ENCODE peak calls at places on chromosomes 6 and 20, in four cellular contexts. K is NCI-H1694 treated with DMSO at 0.1 percent for 48 hours; F is dorsolateral prefrontal cortex; D is activated T-cell treated with anti-CD3 and anti-CD28 coated beads, Interleukin-2, amount 50 U/mL, for 24 hours. B is an unnamed sample.

GRCh38 chr6:18423426-18423825 is 36.3 kb downstream of the RNF144B start:
- DNase-seq in D (no peak), K (no peak), F (no peak), B (no peak)

GRCh38 chr6:786946-787763 is 94.2 kb upstream of the EXOC2 start:
- DNase-seq in F (no peak), D (no peak), K (peak), B (no peak)

GRCh38 chr6:36230376-36230775 is 33.8 kb downstream of the BRPF3 start:
- DNase-seq in D (no peak), K (no peak), F (no peak), B (no peak)

GRCh38 chr6:144145546-144145945 is 4.8 kb upstream of the STX11 start:
- DNase-seq in F (no peak), K (no peak), D (no peak), B (no peak)

GRCh38 chr6:136774228-136775041 is 17.8 kb downstream of the MAP3K5 start:
- DNase-seq in F (no peak), K (no peak), D (no peak), B (no peak)

GRCh38 chr6:168041928-168042327 is 37.1 kb downstream of the FRMD1 start:
- DNase-seq in K (no peak), D (peak), F (no peak), B (no peak)

GRCh38 chr20:32893878-32894483 is 35.3 kb downstream of the EFCAB8 start:
- DNase-seq in D (no peak), F (no peak), K (no peak), B (no peak)

GRCh38 chr6:148885920-148886845 is 139.4 kb downstream of the UST start:
- DNase-seq in K (no peak), F (no peak), D (no peak), B (no peak)

GRCh38 chr20:8722277-8722928 is 346.5 kb upstream of the PLCB4 start:
- DNase-seq in K (peak), F (no peak), D (no peak), B (no peak)

GRCh38 chr6:78810146-78810545 is 57.2 kb upstream of the IRAK1BP1 start:
- DNase-seq in K (peak), F (no peak), D (no peak), B (no peak)

GRCh38 chr6:41181566-41181965 is 18.6 kb upstream of the TREM2 start:
- DNase-seq in K (no peak), F (no peak), D (no peak), B (no peak)

GRCh38 chr6:16704706-16705402 is 56.4 kb downstream of the ATXN1 start:
- DNase-seq in K (no peak), D (peak), F (no peak), B (no peak)

GRCh38 chr6:17589402-17590116 is 10.5 kb upstream of the FAM8A1 start:
- DNase-seq in F (no peak), K (no peak), D (no peak), B (no peak)

GRCh38 chr20:49575551-49576060 is 7.7 kb upstream of the PTGIS start:
- DNase-seq in D (no peak), F (no peak), K (peak), B (no peak)

GRCh38 chr6:161115468-161115867 is 123.9 kb downstream of the MAP3K4 start:
- DNase-seq in D (no peak), K (no peak), F (no peak), B (no peak)

GRCh38 chr6:121008553-121008952 is 325.7 kb downstream of the TBC1D32 start:
- DNase-seq in D (no peak), F (no peak), K (no peak), B (no peak)

GRCh38 chr6:83505376-83505775 is 7.0 kb upstream of the PRSS35 start:
- DNase-seq in D (no peak), F (no peak), K (no peak), B (no peak)

GRCh38 chr6:23031986-23032385 is 462.6 kb downstream of the HDGFL1 start:
- DNase-seq in F (no peak), D (no peak), K (no peak), B (no peak)

GRCh38 chr6:126176266-126176665 is 163.6 kb upstream of the CENPW start:
- DNase-seq in D (no peak), F (no peak), K (no peak), B (no peak)

GRCh38 chr6:165081944-165082532 is 227.4 kb downstream of the C6orf118 start:
- DNase-seq in F (no peak), K (no peak), D (no peak), B (no peak)

GRCh38 chr6:57310817-57311157 is 6.6 kb upstream of the PRIM2 start:
- DNase-seq in F (no peak), D (no peak), K (no peak), B (no peak)

GRCh38 chr20:57698191-57698866 is 11.5 kb downstream of the PMEPA1 start:
- DNase-seq in D (peak), K (no peak), F (no peak), B (no peak)

GRCh38 chr6:41208439-41209106 is 7.6 kb upstream of the TREML2 start:
- DNase-seq in F (no peak), K (no peak), D (no peak), B (no peak)

GRCh38 chr6:31535538-31536324 is 6.1 kb downstream of the DDX39B start:
- DNase-seq in K (no peak), D (no peak), F (no peak), B (no peak)

GRCh38 chr6:42148058-42148457 is 5.6 kb upstream of the C6orf132 start:
- DNase-seq in F (no peak), D (no peak), K (no peak), B (no peak)

GRCh38 chr20:48238781-48239180 is 453.5 kb upstream of the SULF2 start:
- DNase-seq in K (no peak), D (no peak), F (no peak), B (no peak)

GRCh38 chr6:130233332-130233731 is 10.6 kb upstream of the SAMD3 start:
- DNase-seq in K (no peak), F (no peak), D (no peak), B (no peak)

GRCh38 chr20:53652090-53652858 is 58.6 kb upstream of the ZNF217 start:
- DNase-seq in K (no peak), F (no peak), D (no peak), B (no peak)

GRCh38 chr6:165819394-165819793 is 156.4 kb upstream of the PDE10A start:
- DNase-seq in D (no peak), K (no peak), F (no peak), B (no peak)

GRCh38 chr20:19460386-19460785 is 247.9 kb downstream of the SLC24A3 start:
- DNase-seq in D (no peak), F (no peak), K (no peak), B (no peak)

GRCh38 chr20:18973499-18974173 is 160.1 kb downstream of the SCP2D1 start:
- DNase-seq in D (no peak), K (no peak), F (no peak), B (no peak)

GRCh38 chr6:127641905-127642304 is 64.9 kb downstream of the C6orf58 start:
- DNase-seq in D (peak), K (peak), F (no peak), B (no peak)

GRCh38 chr6:24827162-24827561 is 28.4 kb upstream of the ARMH2 start:
- DNase-seq in D (no peak), F (no peak), K (peak), B (no peak)

GRCh38 chr6:170473226-170473789 is 79.8 kb downstream of the PSMB1 start:
- DNase-seq in K (peak), F (no peak), D (no peak), B (no peak)

B was measured in hypothalamus.